ENCODE peak calls at places on chromosome 15, in eight cellular contexts. K is tibial nerve, N is GM12878, J is GM23248, P is prostate gland, H is esophagus squamous epithelium, A is lung, D is upper lobe of right lung. U is an unnamed sample.

GRCh38 chr15:90387534-90388461 is at the start of gene IQGAP1:
- DNase-seq in K (peak; percentile 95), N (peak; percentile 83), J (peak; percentile 98), P (peak; percentile 97), H (peak; percentile 80), A (peak; percentile 99), D (peak; percentile 99), U (peak; percentile 93)

GRCh38 chr15:72474912-72475601 is 927 bp downstream of the ARIH1 start:
- DNase-seq in K (peak; percentile 48), N (peak; percentile 35), J (peak; percentile 90), P (peak; percentile 69), H (peak; percentile 36), A (peak; percentile 80), D (peak; percentile 90), U (peak; percentile 22)

GRCh38 chr15:40367038-40367672 is 9.1 kb downstream of the DISP2 start:
- DNase-seq in K (no peak), N (no peak), J (no peak), P (peak; percentile 63), H (no peak), A (no peak), D (peak; percentile 64), U (no peak)

GRCh38 chr15:40964006-40964405 is 10.7 kb downstream of the CHAC1 start:
- DNase-seq in K (no peak), N (no peak), J (no peak), P (no peak), H (no peak), A (no peak), D (peak; percentile 38), U (no peak)

GRCh38 chr15:67080900-67081431 is 15.6 kb downstream of the SMAD3 start:
- DNase-seq in K (no peak), N (peak; percentile 99), J (peak; percentile 98), P (no peak), H (peak; percentile 60), A (peak; percentile 42), D (peak; percentile 83), U (peak; percentile 55)

GRCh38 chr15:86624261-86625036 is 544.8 kb downstream of the AGBL1 start:
- DNase-seq in K (no peak), N (no peak), J (peak; percentile 82), P (no peak), H (peak; percentile 3), A (peak; percentile 61), D (no peak), U (peak; percentile 13)

GRCh38 chr15:59174846-59175831 is 31.5 kb upstream of the LDHAL6B start:
- DNase-seq in K (peak; percentile 28), N (no peak), J (peak; percentile 90), P (peak; percentile 51), H (no peak), A (peak; percentile 37), D (peak; percentile 67), U (no peak)

GRCh38 chr15:43329222-43329959 is 982 bp downstream of the LCMT2 start:
- DNase-seq in K (no peak), N (no peak), J (peak; percentile 79), P (peak; percentile 14), H (no peak), A (peak; percentile 29), D (no peak), U (no peak)

GRCh38 chr15:53580371-53580770 is 179.1 kb downstream of the WDR72 start:
- DNase-seq in K (no peak), N (no peak), J (no peak), P (peak; percentile 6), H (no peak), A (no peak), D (no peak), U (no peak)

GRCh38 chr15:75785771-75786563 is 57.3 kb upstream of the UBE2Q2 start:
- DNase-seq in K (no peak), N (no peak), J (peak; percentile 35), P (no peak), H (no peak), A (no peak), D (peak; percentile 60), U (no peak)

GRCh38 chr15:35170216-35170615 is 85.1 kb upstream of the NANOGP8 start:
- DNase-seq in K (no peak), N (no peak), J (peak; percentile 42), P (no peak), H (no peak), A (no peak), D (no peak), U (no peak)

GRCh38 chr15:65066001-65066634 is 1.7 kb downstream of the RASL12 start:
- DNase-seq in K (no peak), N (no peak), J (peak; percentile 59), P (no peak), H (no peak), A (no peak), D (no peak), U (no peak)

GRCh38 chr15:65067645-65068416 is at the start of gene RASL12:
- DNase-seq in K (no peak), N (no peak), J (no peak), P (no peak), H (no peak), A (no peak), D (peak; percentile 61), U (no peak)

GRCh38 chr15:65066635-65067333 is 1.0 kb downstream of the RASL12 start:
- DNase-seq in K (no peak), N (no peak), J (no peak), P (no peak), H (no peak), A (no peak), D (no peak), U (no peak)

GRCh38 chr15:65068436-65068835 is 645 bp upstream of the RASL12 start:
- DNase-seq in K (no peak), N (no peak), J (no peak), P (no peak), H (no peak), A (no peak), D (no peak), U (no peak)

GRCh38 chr15:65067334-65067644 is 502 bp downstream of the RASL12 start:
- DNase-seq in K (no peak), N (no peak), J (no peak), P (no peak), H (no peak), A (no peak), D (no peak), U (no peak)
- H3K4me1 ChIP-seq in K (peaks cover 29% of the 10 kb centered on the region), N (no peaks in the 10 kb centered on the region), J (peaks cover 34% of the 10 kb centered on the region), P (no peaks in the 10 kb centered on the region), H (peaks cover 24% of the 10 kb centered on the region), A (peaks cover 3% of the 10 kb centered on the region), D (peaks cover 17% of the 10 kb centered on the region), U (peaks cover 79% of the 10 kb centered on the region)

DNA sequence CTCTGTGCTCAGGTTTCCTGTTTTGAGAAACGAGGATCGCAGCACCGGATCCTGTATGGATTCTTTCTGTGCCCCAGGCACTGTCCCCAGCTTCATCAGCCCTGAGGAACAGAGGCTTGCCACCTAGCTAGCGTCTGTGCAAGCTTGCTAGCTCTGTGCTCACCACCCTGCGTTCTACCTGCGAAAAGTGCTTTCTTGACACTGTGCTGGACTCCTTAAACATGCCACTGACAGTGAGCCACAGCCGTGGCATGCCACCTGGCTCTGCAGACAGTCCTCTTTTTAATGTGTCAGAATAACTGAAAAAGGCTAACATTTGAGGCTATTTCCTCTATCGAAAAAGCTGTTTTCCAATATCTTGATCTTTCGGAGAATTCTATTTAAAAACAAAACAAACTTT is 1.4 kb downstream of the PGPEP1L start:
- DNase-seq in K (no peak), N (no peak), J (no peak), P (no peak), H (no peak), A (no peak), D (no peak), U (no peak)
- H3K27ac ChIP-seq in K (no peak overlapping the region), N (no peak overlapping the region), J (no peak overlapping the region), P (no peak overlapping the region), H (no peak overlapping the region), A (no peak overlapping the region), D (no peak overlapping the region), U (no peak overlapping the region)

GRCh38 chr15:64861960-64862359 is 20.2 kb downstream of the PLEKHO2 start:
- DNase-seq in K (no peak), N (no peak), J (no peak), P (no peak), H (no peak), A (no peak), D (no peak), U (no peak)
- H3K36me3 ChIP-seq in K (no peaks in the 10 kb centered on the region), N (peaks cover 37% of the 10 kb centered on the region), J (peaks cover 14% of the 10 kb centered on the region), P (peaks cover 13% of the 10 kb centered on the region), H (peaks cover 12% of the 10 kb centered on the region), A (peaks cover 63% of the 10 kb centered on the region), D (peaks cover 76% of the 10 kb centered on the region), U (peaks cover 43% of the 10 kb centered on the region)

DNA sequence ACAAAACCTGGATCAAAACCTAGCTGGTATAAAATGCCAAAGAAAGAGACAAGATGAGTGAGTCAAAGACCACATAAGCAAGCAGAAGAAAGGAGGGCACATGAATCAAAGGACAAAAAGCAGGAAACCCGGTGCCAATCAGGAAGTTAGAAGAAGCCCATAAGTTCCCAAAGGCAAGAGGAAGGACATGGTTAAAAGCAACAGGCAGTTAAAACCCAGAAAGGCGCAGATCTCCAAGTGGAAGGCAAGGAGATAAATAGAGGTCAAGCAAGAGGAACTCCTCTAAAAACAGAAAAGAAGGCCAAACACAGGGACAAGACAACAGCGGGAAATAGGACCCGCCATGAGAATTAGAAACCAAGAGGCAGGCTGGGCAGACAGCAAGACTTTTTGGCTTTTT is 4.4 kb downstream of the TMOD2 start:
- DNase-seq in K (no peak), N (no peak), J (no peak), P (no peak), H (no peak), A (no peak), D (no peak), U (no peak)
- H3K4me1 ChIP-seq in K (peaks cover 37% of the 10 kb centered on the region), N (no peaks in the 10 kb centered on the region), J (peaks cover 19% of the 10 kb centered on the region), P (no peaks in the 10 kb centered on the region), H (peaks cover 7% of the 10 kb centered on the region), A (peaks cover 9% of the 10 kb centered on the region), D (peaks cover 17% of the 10 kb centered on the region), U (peaks cover 7% of the 10 kb centered on the region)

GRCh38 chr15:38538328-38539007 is 26.1 kb downstream of the RASGRP1 start:
- DNase-seq in K (no peak), N (no peak), J (no peak), P (no peak), H (no peak), A (no peak), D (no peak), U (no peak)
- H3K27ac ChIP-seq in K (no peak overlapping the region), N (no peak overlapping the region), J (no peak overlapping the region), P (no peak overlapping the region), H (no peak overlapping the region), A (no peak overlapping the region), D (no peak overlapping the region), U (no peak overlapping the region)

GRCh38 chr15:69424001-69424400 is 9.9 kb downstream of the KIF23 start:
- DNase-seq in K (no peak), N (no peak), J (no peak), P (no peak), H (no peak), A (no peak), D (no peak), U (no peak)
- H3K36me3 ChIP-seq in K (no peaks in the 10 kb centered on the region), N (peaks cover 29% of the 10 kb centered on the region), J (peaks cover 24% of the 10 kb centered on the region), P (no peaks in the 10 kb centered on the region), H (no peaks in the 10 kb centered on the region), A (no peaks in the 10 kb centered on the region), D (no peaks in the 10 kb centered on the region), U (no peaks in the 10 kb centered on the region)

GRCh38 chr15:71332605-71333004 is 217.3 kb downstream of the THSD4 start:
- DNase-seq in K (no peak), N (no peak), J (no peak), P (no peak), H (no peak), A (no peak), D (no peak), U (no peak)
- H3K4me1 ChIP-seq in K (no peaks in the 10 kb centered on the region), N (peaks cover 3% of the 10 kb centered on the region), J (peaks cover 35% of the 10 kb centered on the region), P (no peaks in the 10 kb centered on the region), H (peaks cover 30% of the 10 kb centered on the region), A (peaks cover 12% of the 10 kb centered on the region), D (peaks cover 10% of the 10 kb centered on the region), U (peaks cover 88% of the 10 kb centered on the region)

GRCh38 chr15:63039811-63040210 is 2.7 kb upstream of the TPM1 start:
- DNase-seq in K (no peak), N (no peak), J (no peak), P (no peak), H (no peak), A (no peak), D (no peak), U (no peak)
- H3K27ac ChIP-seq in K (no peak overlapping the region), N (no peak overlapping the region), J (peak overlapping the region; percentile 42), P (no peak overlapping the region), H (no peak overlapping the region), A (no peak overlapping the region), D (no peak overlapping the region), U (no peak overlapping the region)